ENCODE peak calls at places on chromosomes 12 and 14, in six cellular contexts. A is fibroblast of the conjunctiva, P is cardiac muscle cell, C is Calu3, N is anterior cingulate cortex, I is upper lobe of right lung. W is an unnamed sample.

GRCh38 chr12:106229036-106229591 is 18.7 kb downstream of the CKAP4 start:
- DNase-seq in I (no peak), A (no peak), P (no peak), C (no peak), N (no peak), W (no peak)

GRCh38 chr12:90816353-90817089 is 138.5 kb downstream of the CCER1 start:
- DNase-seq in P (no peak), N (no peak), A (no peak), I (no peak), C (no peak), W (no peak)

GRCh38 chr12:98698603-98699463 is 53.7 kb downstream of the APAF1 start:
- DNase-seq in C (peak), N (no peak), P (peak), I (no peak), A (peak), W (peak)

GRCh38 chr14:20934148-20934762 is 21.0 kb upstream of the RNASE2 start:
- DNase-seq in I (peak), C (peak), P (peak), N (no peak), A (no peak), W (no peak)

GRCh38 chr12:125100551-125101434 is 35.6 kb downstream of the AACS start:
- DNase-seq in N (no peak), C (peak), I (no peak), P (no peak), A (no peak), W (peak)

GRCh38 chr12:52524241-52524897 is 4.2 kb upstream of the KRT5 start:
- DNase-seq in N (no peak), A (no peak), I (no peak), C (no peak), P (no peak), W (no peak)

GRCh38 chr14:105999361-106000028 is 473.1 kb downstream of the TMEM121 start:
- DNase-seq in A (no peak), P (no peak), I (peak), C (peak), N (no peak), W (peak)

GRCh38 chr12:5254703-5255102 is 177.2 kb upstream of the NTF3 start:
- DNase-seq in P (no peak), N (no peak), C (no peak), I (no peak), A (no peak), W (no peak)

GRCh38 chr12:113161415-113162016 is 12.0 kb downstream of the CFAP73 start:
- DNase-seq in N (peak), P (no peak), A (no peak), C (no peak), I (no peak), W (no peak)

GRCh38 chr12:80708535-80709328 is 1.3 kb downstream of the MYF6 start:
- DNase-seq in C (no peak), P (peak), A (no peak), N (no peak), I (no peak), W (no peak)

GRCh38 chr12:119683413-119683812 is 15.5 kb downstream of the PRKAB1 start:
- DNase-seq in I (no peak), P (peak), A (no peak), C (no peak), N (no peak), W (no peak)

GRCh38 chr12:108696111-108696995 is 35.0 kb downstream of the CORO1C start:
- DNase-seq in I (no peak), P (peak), A (peak), N (no peak), C (no peak), W (no peak)

GRCh38 chr12:131787143-131787660 is 41.0 kb upstream of the MMP17 start:
- DNase-seq in A (no peak), P (no peak), I (no peak), N (no peak), C (no peak), W (no peak)

GRCh38 chr14:72236629-72237028 is 304.4 kb downstream of the RGS6 start:
- DNase-seq in P (no peak), C (no peak), A (no peak), I (no peak), N (no peak), W (no peak)

GRCh38 chr12:47863467-47863866 is 41.3 kb downstream of the VDR start:
- DNase-seq in A (no peak), N (no peak), C (no peak), P (no peak), I (no peak), W (peak)

GRCh38 chr12:82507656-82508055 is 149.3 kb downstream of the METTL25 start:
- DNase-seq in P (no peak), I (no peak), N (no peak), C (no peak), A (no peak), W (no peak)

GRCh38 chr12:6697584-6698351 is 2.8 kb downstream of the PIANP start:
- DNase-seq in I (no peak), P (peak), C (peak), N (no peak), A (peak), W (peak)

W was measured in small intestine.